ENCODE peak calls at places on chromosomes 5 and 9, in five cellular contexts. G, U, F, J and Q are unnamed samples.

GRCh38 chr9:121545148-121545874 is 45.7 kb upstream of the GGTA1 start:
- DNase-seq in G (no peak), U (no peak), F (no peak), J (no peak), Q (no peak)

GRCh38 chr9:36950389-36950788 is 83.7 kb downstream of the PAX5 start:
- DNase-seq in G (no peak), U (no peak), F (no peak), J (no peak), Q (no peak)

GRCh38 chr9:121901616-121902015 is 191.5 kb downstream of the TTLL11 start:
- DNase-seq in G (no peak), U (peak), F (no peak), J (no peak), Q (no peak)

GRCh38 chr9:128860937-128861336 is 20.8 kb downstream of the KYAT1 start:
- DNase-seq in G (no peak), U (no peak), F (no peak), J (no peak), Q (no peak)

GRCh38 chr5:154097031-154097430 is 58.3 kb downstream of the MFAP3 start:
- DNase-seq in G (no peak), U (no peak), F (no peak), J (no peak), Q (peak)

GRCh38 chr9:126146254-126147145 is 180.1 kb upstream of the MVB12B start:
- DNase-seq in G (peak), U (no peak), F (peak), J (peak), Q (peak)

GRCh38 chr5:54985301-54986268 is at the start of gene ESM1:
- DNase-seq in G (no peak), U (peak), F (no peak), J (no peak), Q (peak)

GRCh38 chr5:67354051-67354450 is 157.5 kb upstream of the CD180 start:
- DNase-seq in G (no peak), U (no peak), F (no peak), J (no peak), Q (no peak)

GRCh38 chr5:72767289-72768010 is 49.0 kb upstream of the TNPO1 start:
- DNase-seq in G (no peak), U (no peak), F (peak), J (peak), Q (no peak)

GRCh38 chr9:114282926-114283325 is 40.0 kb upstream of the ORM1 start:
- DNase-seq in G (no peak), U (peak), F (peak), J (peak), Q (no peak)

GRCh38 chr9:100099722-100100042 is 639 bp downstream of the INVS start:
- DNase-seq in G (no peak), U (no peak), F (no peak), J (no peak), Q (no peak)

GRCh38 chr9:134630861-134631260 is 10.7 kb upstream of the COL5A1 start:
- DNase-seq in G (no peak), U (no peak), F (no peak), J (no peak), Q (no peak)

GRCh38 chr9:18910435-18910834 is 122.6 kb downstream of the SAXO1 start:
- DNase-seq in G (no peak), U (peak), F (no peak), J (no peak), Q (no peak)

GRCh38 chr5:96714951-96715451 is 52.8 kb downstream of the CAST start:
- DNase-seq in G (no peak), U (peak), F (peak), J (peak), Q (no peak)

GRCh38 chr9:121935744-121936143 is 157.4 kb downstream of the TTLL11 start:
- DNase-seq in G (no peak), U (no peak), F (no peak), J (no peak), Q (no peak)

GRCh38 chr5:32233696-32234447 is 59.8 kb upstream of the GOLPH3 start:
- DNase-seq in G (no peak), U (peak), F (no peak), J (peak), Q (peak)

GRCh38 chr9:92561374-92562329 is 25.9 kb upstream of the ECM2 start:
- DNase-seq in G (no peak), U (peak), F (no peak), J (no peak), Q (no peak)

GRCh38 chr5:14710313-14710994 is 45.9 kb downstream of the OTULIN start:
- DNase-seq in G (no peak), U (no peak), F (no peak), J (no peak), Q (no peak)

GRCh38 chr5:39619161-39619818 is 194.5 kb upstream of the DAB2 start:
- DNase-seq in G (no peak), U (no peak), F (no peak), J (no peak), Q (no peak)

GRCh38 chr9:93231121-93231694 is 47.3 kb downstream of the WNK2 start:
- DNase-seq in G (no peak), U (no peak), F (no peak), J (no peak), Q (no peak)

GRCh38 chr9:686381-686813 is 155.1 kb upstream of the DMRT1 start:
- DNase-seq in G (no peak), U (no peak), F (no peak), J (no peak), Q (no peak)

GRCh38 chr5:178536541-178537466 is 53.4 kb downstream of the COL23A1 start:
- DNase-seq in G (no peak), U (no peak), F (no peak), J (no peak), Q (no peak)

GRCh38 chr5:96703985-96704384 is 41.8 kb downstream of the CAST start:
- DNase-seq in G (no peak), U (peak), F (no peak), J (no peak), Q (no peak)

GRCh38 chr5:14153932-14154646 is 10.9 kb downstream of the TRIO start:
- DNase-seq in G (no peak), U (peak), F (no peak), J (peak), Q (no peak)

GRCh38 chr5:149422429-149423286 is 43.6 kb upstream of the IL17B start:
- DNase-seq in G (no peak), U (peak), F (no peak), J (no peak), Q (no peak)

GRCh38 chr9:114258866-114259799 is 63.8 kb upstream of the ORM1 start:
- DNase-seq in G (no peak), U (no peak), F (no peak), J (no peak), Q (no peak)

GRCh38 chr9:93183663-93184438 is at the start of gene WNK2:
- DNase-seq in G (peak), U (no peak), F (peak), J (peak), Q (peak)

GRCh38 chr5:172361566-172362238 is 78.1 kb upstream of the UBTD2 start:
- DNase-seq in G (no peak), U (peak), F (no peak), J (peak), Q (no peak)

GRCh38 chr5:56896761-56897160 is 12.6 kb upstream of the SETD9 start:
- DNase-seq in G (no peak), U (no peak), F (no peak), J (no peak), Q (no peak)

GRCh38 chr5:158601118-158601517 is 498.6 kb downstream of the EBF1 start:
- DNase-seq in G (no peak), U (no peak), F (no peak), J (no peak), Q (no peak)

GRCh38 chr5:16064135-16064893 is 115.3 kb downstream of the MARCHF11 start:
- DNase-seq in G (no peak), U (no peak), F (no peak), J (no peak), Q (no peak)

GRCh38 chr5:88251048-88251711 is 17.5 kb downstream of the TMEM161B start:
- DNase-seq in G (no peak), U (peak), F (no peak), J (no peak), Q (no peak)

GRCh38 chr5:158573829-158574228 is 525.9 kb downstream of the EBF1 start:
- DNase-seq in G (no peak), U (no peak), F (no peak), J (no peak), Q (no peak)

GRCh38 chr5:135127604-135128240 is 93.7 kb upstream of the PITX1 start:
- DNase-seq in G (no peak), U (peak), F (no peak), J (peak), Q (no peak)

GRCh38 chr9:15104826-15105420 is 194.7 kb upstream of the FREM1 start:
- DNase-seq in G (peak), U (peak), F (peak), J (peak), Q (peak)

GRCh38 chr5:139862803-139863202 is 67.2 kb downstream of the PSD2 start:
- DNase-seq in G (no peak), U (no peak), F (no peak), J (no peak), Q (no peak)

GRCh38 chr5:84642795-84643194 is 258.1 kb upstream of the EDIL3 start:
- DNase-seq in G (no peak), U (peak), F (no peak), J (no peak), Q (no peak)

GRCh38 chr9:110095776-110096175 is 112.2 kb downstream of the C9orf152 start:
- DNase-seq in G (no peak), U (peak), F (no peak), J (no peak), Q (no peak)

GRCh38 chr9:138052322-138052615 is 174.7 kb downstream of the CACNA1B start:
- DNase-seq in G (no peak), U (no peak), F (no peak), J (no peak), Q (no peak)